ENCODE peak calls at places on chromosomes 11 and 22, in ten cellular contexts. X, L, M, O, U, Q, I, Y, G and R are unnamed samples. For H3K4me1, the result is how much of the 10 kb centered on the place peaks cover.

GRCh38 chr11:131178020-131178419 is 192.4 kb upstream of the NTM start:
- DNase-seq in X (no peak), L (no peak), M (no peak), O (no peak), U (no peak), Q (peak), I (no peak), Y (no peak), G (no peak), R (no peak)

GRCh38 chr11:12216542-12217422 is 106.4 kb downstream of the MICAL2 start:
- DNase-seq in X (peak), L (no peak), M (no peak), O (peak), U (no peak), Q (peak), I (peak), Y (no peak), G (no peak), R (no peak)

GRCh38 chr11:120597250-120597649 is 85.7 kb downstream of the GRIK4 start:
- DNase-seq in X (no peak), L (no peak), M (peak), O (no peak), U (no peak), Q (no peak), I (no peak), Y (no peak), G (no peak), R (peak)

GRCh38 chr11:66624450-66624849 is 8.0 kb downstream of the RBM14 start:
- DNase-seq in X (no peak), L (no peak), M (no peak), O (no peak), U (no peak), Q (no peak), I (no peak), Y (no peak), G (no peak), R (no peak)

GRCh38 chr11:106668147-106668546 is 350.1 kb downstream of the GUCY1A2 start:
- DNase-seq in X (no peak), L (no peak), M (no peak), O (peak), U (no peak), Q (no peak), I (peak), Y (no peak), G (no peak), R (no peak)

GRCh38 chr11:16743478-16743877 is 5.0 kb downstream of the C11orf58 start:
- DNase-seq in X (no peak), L (no peak), M (no peak), O (no peak), U (no peak), Q (no peak), I (no peak), Y (no peak), G (no peak), R (no peak)

GRCh38 chr11:38182126-38182907 is 1584.3 kb upstream of the RAG2 start:
- DNase-seq in X (no peak), L (no peak), M (no peak), O (peak), U (no peak), Q (no peak), I (no peak), Y (no peak), G (no peak), R (no peak)

GRCh38 chr11:76596652-76597051 is 73.9 kb downstream of the LRRC32 start:
- DNase-seq in X (no peak), L (no peak), M (no peak), O (no peak), U (no peak), Q (no peak), I (no peak), Y (peak), G (peak), R (no peak)

GRCh38 chr22:36343720-36344105 is 44.1 kb downstream of the MYH9 start:
- DNase-seq in X (no peak), L (no peak), M (no peak), O (no peak), U (no peak), Q (no peak), I (no peak), Y (no peak), G (peak), R (no peak)

GRCh38 chr22:30386960-30387848 is at the start of gene RNF215:
- DNase-seq in X (peak), L (peak), M (peak), O (peak), U (peak), Q (peak), I (peak), Y (peak), G (peak), R (peak)

GRCh38 chr22:24289781-24290181 is 19.1 kb downstream of the SPECC1L start:
- DNase-seq in X (peak), L (no peak), M (no peak), O (no peak), U (no peak), Q (no peak), I (no peak), Y (no peak), G (no peak), R (no peak)

GRCh38 chr11:2666828-2667570 is 32.8 kb downstream of the KCNQ1OT1 start:
- DNase-seq in X (no peak), L (no peak), M (peak), O (no peak), U (no peak), Q (no peak), I (no peak), Y (peak), G (peak), R (peak)

GRCh38 chr11:124402326-124402922 is 3.6 kb upstream of the OR8B3 start:
- DNase-seq in X (peak), L (peak), M (no peak), O (peak), U (no peak), Q (peak), I (peak), Y (peak), G (peak), R (no peak)

GRCh38 chr22:45190473-45190872 is 26.7 kb downstream of the NUP50 start:
- DNase-seq in X (no peak), L (no peak), M (no peak), O (peak), U (no peak), Q (no peak), I (no peak), Y (no peak), G (no peak), R (no peak)

GRCh38 chr11:68970921-68971636 is 9.7 kb downstream of the MRGPRD start:
- DNase-seq in X (no peak), L (no peak), M (peak), O (no peak), U (peak), Q (no peak), I (no peak), Y (no peak), G (no peak), R (peak)

GRCh38 chr11:36352919-36353318 is 56.8 kb downstream of the PRR5L start:
- DNase-seq in X (no peak), L (no peak), M (no peak), O (no peak), U (no peak), Q (no peak), I (no peak), Y (no peak), G (no peak), R (no peak)

GRCh38 chr11:1303973-1304372 is 5.5 kb downstream of the TOLLIP start:
- DNase-seq in X (no peak), L (peak), M (peak), O (peak), U (peak), Q (no peak), I (no peak), Y (peak), G (peak), R (no peak)

GRCh38 chr11:10597877-10598341 is 29.4 kb upstream of the LYVE1 start:
- DNase-seq in X (peak), L (no peak), M (no peak), O (peak), U (no peak), Q (no peak), I (peak), Y (no peak), G (no peak), R (no peak)

GRCh38 chr11:83063073-83063754 is 8.5 kb downstream of the RAB30 start:
- DNase-seq in X (no peak), L (no peak), M (no peak), O (no peak), U (no peak), Q (no peak), I (peak), Y (peak), G (peak), R (no peak)

GRCh38 chr11:59899532-59899931 is 20.9 kb downstream of the OOSP3 start:
- DNase-seq in X (peak), L (no peak), M (no peak), O (no peak), U (no peak), Q (no peak), I (no peak), Y (no peak), G (no peak), R (no peak)

GRCh38 chr11:65557280-65558001 is 718 bp downstream of the LTBP3 start:
- DNase-seq in X (no peak), L (no peak), M (no peak), O (peak), U (peak), Q (no peak), I (no peak), Y (no peak), G (no peak), R (no peak)

GRCh38 chr11:107545101-107545514 is 20.4 kb downstream of the ALKBH8 start:
- DNase-seq in X (no peak), L (no peak), M (no peak), O (peak), U (no peak), Q (no peak), I (peak), Y (no peak), G (peak), R (no peak)

GRCh38 chr11:85750646-85751045 is 60.3 kb downstream of the SYTL2 start:
- DNase-seq in X (no peak), L (no peak), M (no peak), O (no peak), U (no peak), Q (no peak), I (no peak), Y (no peak), G (no peak), R (no peak)

GRCh38 chr22:49975543-49976389 is 15.2 kb downstream of the PIM3 start:
- DNase-seq in X (peak), L (peak), M (peak), O (no peak), U (peak), Q (peak), I (no peak), Y (peak), G (peak), R (peak)

GRCh38 chr22:23722724-23723123 is 28.2 kb downstream of the ZNF70 start:
- DNase-seq in X (no peak), L (no peak), M (no peak), O (no peak), U (no peak), Q (no peak), I (no peak), Y (no peak), G (no peak), R (no peak)

GRCh38 chr22:32531228-32531627 is 56.6 kb downstream of the FBXO7 start:
- DNase-seq in X (no peak), L (no peak), M (no peak), O (no peak), U (no peak), Q (peak), I (no peak), Y (peak), G (peak), R (peak)

GRCh38 chr11:26297179-26297970 is 34.6 kb upstream of the ANO3 start:
- DNase-seq in X (peak), L (no peak), M (no peak), O (peak), U (no peak), Q (no peak), I (peak), Y (peak), G (peak), R (no peak)

GRCh38 chr11:134613646-134614045 is 201.6 kb upstream of the B3GAT1 start:
- DNase-seq in X (no peak), L (no peak), M (no peak), O (no peak), U (peak), Q (no peak), I (no peak), Y (no peak), G (no peak), R (no peak)

GRCh38 chr11:18698341-18699268 is at the start of gene TMEM86A:
- DNase-seq in X (peak), L (peak), M (peak), O (peak), U (peak), Q (peak), I (peak), Y (peak), G (peak), R (peak)

GRCh38 chr11:73965076-73965763 is 14.4 kb downstream of the DNAJB13 start:
- DNase-seq in X (no peak), L (no peak), M (peak), O (peak), U (peak), Q (no peak), I (no peak), Y (no peak), G (no peak), R (no peak)

DNA sequence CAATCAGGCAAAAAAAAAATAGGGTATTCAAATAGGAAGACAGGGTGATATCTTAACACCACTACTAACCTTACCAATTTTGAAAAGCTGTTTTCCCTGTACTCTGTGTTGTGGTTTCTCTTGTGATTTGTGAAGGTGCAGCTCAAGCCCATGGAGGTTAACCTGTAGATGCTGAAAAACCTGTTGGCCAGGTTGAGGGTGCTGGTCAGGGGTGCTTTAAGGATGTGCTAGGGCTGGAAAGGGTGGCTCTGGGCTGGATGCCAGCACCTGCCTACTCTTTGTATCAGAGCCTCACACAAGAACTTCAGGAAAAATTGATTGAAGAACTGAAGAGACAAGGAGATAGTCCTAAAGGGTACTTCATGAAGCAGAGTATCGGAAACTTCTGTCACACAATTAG is 18.3 kb upstream of the OR5M8 start:
- DNase-seq in X (no peak), L (no peak), M (no peak), O (no peak), U (no peak), Q (no peak), I (no peak), Y (no peak), G (no peak), R (no peak)
- H3K4me1 ChIP-seq in X (under half), L (under half), M (under half), O (under half), U (under half), Q (under half), I (under half), Y (under half), G (under half), R (under half)

DNA sequence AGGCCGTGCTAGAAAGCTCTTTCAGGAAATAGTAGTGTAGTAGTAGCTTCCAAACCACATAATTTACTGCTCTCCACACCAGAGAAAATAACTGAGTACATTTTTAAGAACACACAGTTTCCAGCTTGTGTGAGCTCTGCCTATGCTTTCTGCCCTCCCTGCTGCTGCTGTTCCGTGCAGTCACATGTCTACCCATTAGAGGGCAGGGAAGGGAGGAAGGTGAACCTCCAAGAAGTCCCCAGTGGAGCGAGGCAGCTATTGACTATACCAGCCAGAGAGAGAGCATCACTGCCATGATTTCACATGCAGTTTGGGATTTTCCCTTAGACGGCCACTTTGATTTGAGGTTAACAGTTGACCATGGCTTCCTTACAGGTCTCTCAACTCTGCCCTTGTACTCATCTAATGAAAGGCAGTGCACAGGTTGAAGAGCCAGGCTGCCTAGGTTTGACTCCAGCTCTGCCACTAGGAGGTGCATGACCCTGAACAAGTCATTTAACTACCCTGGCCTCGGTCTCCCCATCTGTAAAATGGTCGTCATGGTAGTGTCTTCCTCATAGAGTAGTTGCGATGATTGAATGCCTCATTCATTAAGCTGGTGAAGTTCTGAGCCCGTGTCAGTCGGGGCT is 19.7 kb upstream of the CTTN start:
- DNase-seq in X (no peak), L (no peak), M (peak), O (no peak), U (peak), Q (no peak), I (no peak), Y (no peak), G (peak), R (no peak)
- TF ChIP-seq CTCF in X (peak), L (no peak), M (no peak), O (peak), U (no peak), Q (no peak), I (peak), Y (no peak), G (no peak), R (no peak)

GRCh38 chr11:9013373-9013772 is 9.6 kb upstream of the NRIP3 start:
- DNase-seq in X (no peak), L (no peak), M (no peak), O (no peak), U (no peak), Q (no peak), I (no peak), Y (no peak), G (no peak), R (no peak)
- H3K4me1 ChIP-seq in X (under half), L (under half), M (under half), O (under half), U (under half), Q (under half), I (under half), Y (under half), G (under half), R (under half)

GRCh38 chr11:27698872-27699241 is 1.4 kb downstream of the BDNF start:
- DNase-seq in X (peak), L (peak), M (peak), O (peak), U (peak), Q (peak), I (peak), Y (peak), G (peak), R (peak)
- TF ChIP-seq CTCF in X (peak), L (peak), M (peak), O (peak), U (peak), Q (peak), I (peak), Y (peak), G (peak), R (peak)